ENCODE peak calls at places on chromosomes 12 and 14, in four cellular contexts. One of them, this sample, is unnamed.

GRCh38 chr12:33724867-33725266 is 285.2 kb upstream of the SYT10 start:
- DNase-seq in Peyer's patch: no peak
- DNase-seq in esophagus muscularis mucosa: no peak
- DNase-seq in thoracic aorta: no peak
- DNase-seq in this sample: no peak

GRCh38 chr14:103700753-103701490 is 14.3 kb downstream of the XRCC3 start:
- DNase-seq in Peyer's patch: no peak
- DNase-seq in esophagus muscularis mucosa: no peak
- DNase-seq in thoracic aorta: no peak
- DNase-seq in this sample: no peak

GRCh38 chr12:92185052-92185451 is 39.4 kb upstream of the BTG1 start:
- DNase-seq in thoracic aorta: no peak
- DNase-seq in esophagus muscularis mucosa: no peak
- DNase-seq in Peyer's patch: no peak
- DNase-seq in this sample: no peak

GRCh38 chr14:64845878-64846277 is 33.8 kb downstream of the SPTB start:
- DNase-seq in esophagus muscularis mucosa: no peak
- DNase-seq in thoracic aorta: no peak
- DNase-seq in Peyer's patch: no peak
- DNase-seq in this sample: no peak

GRCh38 chr12:1995205-1995896 is 8.9 kb downstream of the DCP1B start:
- DNase-seq in esophagus muscularis mucosa: no peak
- DNase-seq in thoracic aorta: no peak
- DNase-seq in Peyer's patch: no peak
- DNase-seq in this sample: no peak

GRCh38 chr14:58969951-58970751 is 218.3 kb upstream of the DAAM1 start:
- DNase-seq in thoracic aorta: no peak
- DNase-seq in esophagus muscularis mucosa: no peak
- DNase-seq in Peyer's patch: no peak
- DNase-seq in this sample: no peak

GRCh38 chr14:20998674-20999366 is at the start of gene SLC39A2:
- DNase-seq in esophagus muscularis mucosa: no peak
- DNase-seq in Peyer's patch: peak
- DNase-seq in thoracic aorta: no peak
- DNase-seq in this sample: no peak

GRCh38 chr12:6375269-6376078 is at the start of gene SCNN1A:
- DNase-seq in Peyer's patch: peak
- DNase-seq in thoracic aorta: no peak
- DNase-seq in esophagus muscularis mucosa: no peak
- DNase-seq in this sample: no peak

GRCh38 chr12:92149563-92149962 is 3.9 kb upstream of the BTG1 start:
- DNase-seq in esophagus muscularis mucosa: no peak
- DNase-seq in thoracic aorta: no peak
- DNase-seq in Peyer's patch: peak
- DNase-seq in this sample: no peak

GRCh38 chr14:32514236-32514635 is 185.1 kb downstream of the AKAP6 start:
- DNase-seq in thoracic aorta: no peak
- DNase-seq in esophagus muscularis mucosa: no peak
- DNase-seq in Peyer's patch: no peak
- DNase-seq in this sample: no peak

GRCh38 chr14:32512348-32512747 is 183.2 kb downstream of the AKAP6 start:
- DNase-seq in thoracic aorta: no peak
- DNase-seq in esophagus muscularis mucosa: no peak
- DNase-seq in Peyer's patch: no peak
- DNase-seq in this sample: no peak

GRCh38 chr14:32510815-32511214 is 181.7 kb downstream of the AKAP6 start:
- DNase-seq in thoracic aorta: no peak
- DNase-seq in Peyer's patch: no peak
- DNase-seq in esophagus muscularis mucosa: no peak
- DNase-seq in this sample: no peak

GRCh38 chr14:32512813-32513212 is 183.7 kb downstream of the AKAP6 start:
- DNase-seq in esophagus muscularis mucosa: no peak
- DNase-seq in Peyer's patch: no peak
- DNase-seq in thoracic aorta: no peak
- DNase-seq in this sample: no peak

GRCh38 chr14:32513571-32514009 is 184.5 kb downstream of the AKAP6 start:
- DNase-seq in Peyer's patch: no peak
- DNase-seq in esophagus muscularis mucosa: no peak
- DNase-seq in thoracic aorta: no peak
- DNase-seq in this sample: no peak
- TF ChIP-seq CTCF in Peyer's patch: no peak
- TF ChIP-seq CTCF in esophagus muscularis mucosa: peak
- TF ChIP-seq CTCF in thoracic aorta: peak
- TF ChIP-seq CTCF in this sample: no peak

GRCh38 chr12:17215754-17216153 is 609.8 kb upstream of the LMO3 start:
- DNase-seq in thoracic aorta: no peak
- DNase-seq in esophagus muscularis mucosa: no peak
- DNase-seq in Peyer's patch: no peak
- DNase-seq in this sample: no peak
- TF ChIP-seq CTCF in thoracic aorta: no peak
- TF ChIP-seq CTCF in esophagus muscularis mucosa: no peak
- TF ChIP-seq CTCF in Peyer's patch: no peak
- TF ChIP-seq CTCF in this sample: no peak

DNA sequence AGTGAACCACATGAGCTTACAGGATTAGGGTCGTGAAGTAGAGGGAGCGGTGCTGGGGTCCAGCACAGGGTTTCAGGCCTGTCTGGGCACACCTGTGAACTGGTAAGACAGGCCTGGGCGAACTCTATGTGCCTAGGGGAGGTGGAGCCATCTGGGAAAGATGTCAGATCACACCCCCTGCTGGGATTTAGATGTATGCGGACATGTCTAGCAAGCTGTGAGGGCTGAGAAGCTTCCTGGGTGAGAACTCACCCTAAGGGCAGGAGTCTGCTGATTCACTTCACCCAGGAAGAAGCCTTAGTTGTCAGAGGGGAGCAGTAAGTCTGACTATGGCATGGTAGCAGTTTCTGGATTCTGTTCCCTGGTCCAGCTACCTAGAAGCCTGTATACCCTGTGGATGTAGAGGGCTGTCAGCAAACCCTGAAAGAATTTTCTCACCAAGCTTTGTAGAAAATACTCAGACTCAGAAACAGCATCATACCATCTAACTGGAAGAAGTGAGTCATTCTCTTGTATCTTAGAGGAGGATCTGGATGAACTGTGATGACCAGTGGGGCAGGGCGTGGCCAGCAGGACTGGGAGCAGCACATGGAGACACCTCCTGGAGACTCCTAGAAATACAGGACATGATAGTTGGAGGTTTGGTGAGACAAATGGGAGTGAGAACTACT is 11.2 kb upstream of the PYGL start:
- DNase-seq in esophagus muscularis mucosa: no peak
- DNase-seq in thoracic aorta: peak
- DNase-seq in Peyer's patch: peak
- DNase-seq in this sample: no peak
- TF ChIP-seq CTCF in esophagus muscularis mucosa: peak
- TF ChIP-seq CTCF in thoracic aorta: no peak
- TF ChIP-seq CTCF in Peyer's patch: peak
- TF ChIP-seq CTCF in this sample: no peak

DNA sequence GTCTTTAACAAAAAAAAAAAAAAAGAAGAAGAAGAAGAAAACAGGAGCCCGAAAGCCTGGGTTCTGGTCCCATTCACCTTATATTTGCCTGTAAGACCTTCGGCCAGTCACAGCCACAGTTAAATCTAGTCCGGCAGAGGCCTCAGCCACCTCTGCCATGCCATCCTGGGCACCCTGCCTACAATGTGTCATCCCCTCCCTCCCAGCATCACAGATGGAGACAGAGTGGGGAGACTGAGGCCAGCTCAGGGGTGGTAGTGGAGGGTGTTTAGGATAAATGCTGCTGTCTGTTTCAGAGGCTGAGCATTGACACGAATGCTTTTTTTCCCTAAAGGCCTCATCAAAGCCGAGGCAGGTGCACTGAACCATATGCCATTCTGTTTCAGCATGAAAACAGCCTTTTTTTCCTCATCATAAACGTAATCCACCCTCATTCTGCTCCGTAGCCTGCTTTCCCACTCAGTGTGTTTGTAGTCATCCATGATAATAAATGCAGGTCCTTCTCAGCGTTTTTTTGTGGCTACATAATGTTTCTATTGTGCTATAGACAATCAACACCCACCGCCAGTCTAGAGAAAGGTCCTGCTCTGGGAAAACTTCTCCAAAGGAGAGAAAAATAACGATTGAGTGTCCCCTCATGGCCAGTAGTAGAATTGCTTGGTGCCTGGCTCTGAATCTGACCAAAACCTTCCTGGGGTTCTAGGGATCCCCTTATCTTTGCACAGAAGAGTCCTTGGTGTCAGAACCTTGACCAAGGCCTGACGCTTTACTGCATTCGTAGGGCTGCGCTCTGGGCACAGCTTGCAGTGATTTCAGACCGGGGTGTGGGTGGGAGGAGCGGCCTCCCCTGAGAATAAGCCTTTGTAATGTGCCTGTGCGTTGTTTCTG is 41.1 kb upstream of the TSPAN9 start:
- DNase-seq in thoracic aorta: no peak
- DNase-seq in Peyer's patch: no peak
- DNase-seq in esophagus muscularis mucosa: no peak
- DNase-seq in this sample: no peak
- TF ChIP-seq CTCF in thoracic aorta: no peak
- TF ChIP-seq CTCF in Peyer's patch: no peak
- TF ChIP-seq CTCF in esophagus muscularis mucosa: peak
- TF ChIP-seq CTCF in this sample: no peak